ENCODE peak calls at places on chromosomes 5 and 9, in ten cellular contexts. One of them, this sample, is unnamed.

GRCh38 chr9:86660146-86660545 is 287.2 kb downstream of the GAS1 start:
- DNase-seq in A549: no peak
- DNase-seq in hepatocyte: no peak
- DNase-seq in thoracic aorta: no peak
- DNase-seq in CD8-positive, alpha-beta T cell: no peak
- DNase-seq in uterus: no peak
- DNase-seq in HCT116: no peak
- DNase-seq in tibial artery: no peak
- DNase-seq in RWPE1: peak
- DNase-seq in K562: no peak
- DNase-seq in this sample: no peak

GRCh38 chr9:135717410-135717809 is 15.4 kb downstream of the KCNT1 start:
- DNase-seq in A549: no peak
- DNase-seq in hepatocyte: no peak
- DNase-seq in thoracic aorta: no peak
- DNase-seq in CD8-positive, alpha-beta T cell: no peak
- DNase-seq in uterus: no peak
- DNase-seq in HCT116: no peak
- DNase-seq in tibial artery: no peak
- DNase-seq in RWPE1: no peak
- DNase-seq in K562: no peak
- DNase-seq in this sample: no peak

GRCh38 chr5:139638090-139638735 is 9.9 kb upstream of the CXXC5 start:
- DNase-seq in A549: no peak
- DNase-seq in hepatocyte: peak
- DNase-seq in thoracic aorta: peak
- DNase-seq in CD8-positive, alpha-beta T cell: peak
- DNase-seq in uterus: peak
- DNase-seq in HCT116: no peak
- DNase-seq in tibial artery: peak
- DNase-seq in RWPE1: no peak
- DNase-seq in K562: peak
- DNase-seq in this sample: peak

GRCh38 chr5:3026651-3027050 is 275.2 kb upstream of the IRX2 start:
- DNase-seq in A549: no peak
- DNase-seq in hepatocyte: no peak
- DNase-seq in thoracic aorta: no peak
- DNase-seq in CD8-positive, alpha-beta T cell: peak
- DNase-seq in uterus: no peak
- DNase-seq in HCT116: no peak
- DNase-seq in tibial artery: no peak
- DNase-seq in RWPE1: no peak
- DNase-seq in K562: no peak
- DNase-seq in this sample: no peak

GRCh38 chr9:123338710-123339665 is 17.0 kb upstream of the CRB2 start:
- DNase-seq in A549: no peak
- DNase-seq in hepatocyte: no peak
- DNase-seq in thoracic aorta: no peak
- DNase-seq in CD8-positive, alpha-beta T cell: peak
- DNase-seq in uterus: no peak
- DNase-seq in HCT116: no peak
- DNase-seq in tibial artery: no peak
- DNase-seq in RWPE1: no peak
- DNase-seq in K562: peak
- DNase-seq in this sample: no peak

GRCh38 chr5:175698401-175699115 is 40.7 kb downstream of the HRH2 start:
- DNase-seq in A549: no peak
- DNase-seq in hepatocyte: no peak
- DNase-seq in thoracic aorta: no peak
- DNase-seq in CD8-positive, alpha-beta T cell: no peak
- DNase-seq in uterus: no peak
- DNase-seq in HCT116: no peak
- DNase-seq in tibial artery: no peak
- DNase-seq in RWPE1: no peak
- DNase-seq in K562: no peak
- DNase-seq in this sample: no peak

GRCh38 chr5:33166971-33167370 is 273.8 kb upstream of the TARS1 start:
- DNase-seq in A549: no peak
- DNase-seq in hepatocyte: no peak
- DNase-seq in thoracic aorta: no peak
- DNase-seq in CD8-positive, alpha-beta T cell: no peak
- DNase-seq in uterus: no peak
- DNase-seq in HCT116: no peak
- DNase-seq in tibial artery: no peak
- DNase-seq in RWPE1: no peak
- DNase-seq in K562: no peak
- DNase-seq in this sample: no peak

GRCh38 chr5:67516959-67517358 is 320.4 kb upstream of the CD180 start:
- DNase-seq in A549: peak
- DNase-seq in hepatocyte: no peak
- DNase-seq in thoracic aorta: no peak
- DNase-seq in CD8-positive, alpha-beta T cell: no peak
- DNase-seq in uterus: no peak
- DNase-seq in HCT116: no peak
- DNase-seq in tibial artery: no peak
- DNase-seq in RWPE1: peak
- DNase-seq in K562: no peak
- DNase-seq in this sample: no peak

GRCh38 chr5:68189613-68190012 is 25.9 kb upstream of the PIK3R1 start:
- DNase-seq in A549: no peak
- DNase-seq in hepatocyte: no peak
- DNase-seq in thoracic aorta: no peak
- DNase-seq in CD8-positive, alpha-beta T cell: no peak
- DNase-seq in uterus: no peak
- DNase-seq in HCT116: no peak
- DNase-seq in tibial artery: no peak
- DNase-seq in RWPE1: no peak
- DNase-seq in K562: no peak
- DNase-seq in this sample: no peak

GRCh38 chr9:133524146-133524545 is 613 bp downstream of the MYMK start:
- DNase-seq in A549: no peak
- DNase-seq in hepatocyte: no peak
- DNase-seq in thoracic aorta: no peak
- DNase-seq in CD8-positive, alpha-beta T cell: no peak
- DNase-seq in uterus: no peak
- DNase-seq in HCT116: no peak
- DNase-seq in tibial artery: no peak
- DNase-seq in RWPE1: no peak
- DNase-seq in K562: no peak
- DNase-seq in this sample: no peak

GRCh38 chr5:137503456-137503855 is 4.3 kb upstream of the SPOCK1 start:
- DNase-seq in A549: no peak
- DNase-seq in hepatocyte: no peak
- DNase-seq in thoracic aorta: no peak
- DNase-seq in CD8-positive, alpha-beta T cell: no peak
- DNase-seq in uterus: no peak
- DNase-seq in HCT116: no peak
- DNase-seq in tibial artery: no peak
- DNase-seq in RWPE1: no peak
- DNase-seq in K562: no peak
- DNase-seq in this sample: no peak

GRCh38 chr5:38831909-38832308 is 13.9 kb upstream of the OSMR start:
- DNase-seq in A549: peak
- DNase-seq in hepatocyte: peak
- DNase-seq in thoracic aorta: no peak
- DNase-seq in CD8-positive, alpha-beta T cell: no peak
- DNase-seq in uterus: no peak
- DNase-seq in HCT116: no peak
- DNase-seq in tibial artery: no peak
- DNase-seq in RWPE1: no peak
- DNase-seq in K562: peak
- DNase-seq in this sample: no peak

GRCh38 chr9:28318515-28318914 is 745.2 kb upstream of the C9orf72 start:
- DNase-seq in A549: no peak
- DNase-seq in hepatocyte: no peak
- DNase-seq in thoracic aorta: no peak
- DNase-seq in CD8-positive, alpha-beta T cell: no peak
- DNase-seq in uterus: no peak
- DNase-seq in HCT116: no peak
- DNase-seq in tibial artery: no peak
- DNase-seq in RWPE1: no peak
- DNase-seq in K562: no peak
- DNase-seq in this sample: peak

GRCh38 chr9:121557581-121558422 is 58.2 kb upstream of the GGTA1 start:
- DNase-seq in A549: peak
- DNase-seq in hepatocyte: peak
- DNase-seq in thoracic aorta: peak
- DNase-seq in CD8-positive, alpha-beta T cell: no peak
- DNase-seq in uterus: peak
- DNase-seq in HCT116: no peak
- DNase-seq in tibial artery: peak
- DNase-seq in RWPE1: peak
- DNase-seq in K562: peak
- DNase-seq in this sample: no peak
- H3K27ac ChIP-seq in A549: peak
- H3K27ac ChIP-seq in hepatocyte: peak
- H3K27ac ChIP-seq in thoracic aorta: peak
- H3K27ac ChIP-seq in CD8-positive, alpha-beta T cell: no peak
- H3K27ac ChIP-seq in uterus: peak
- H3K27ac ChIP-seq in HCT116: peak
- H3K27ac ChIP-seq in tibial artery: peak
- H3K27ac ChIP-seq in RWPE1: peak
- H3K27ac ChIP-seq in K562: no peak
- H3K27ac ChIP-seq in this sample: no peak

DNA sequence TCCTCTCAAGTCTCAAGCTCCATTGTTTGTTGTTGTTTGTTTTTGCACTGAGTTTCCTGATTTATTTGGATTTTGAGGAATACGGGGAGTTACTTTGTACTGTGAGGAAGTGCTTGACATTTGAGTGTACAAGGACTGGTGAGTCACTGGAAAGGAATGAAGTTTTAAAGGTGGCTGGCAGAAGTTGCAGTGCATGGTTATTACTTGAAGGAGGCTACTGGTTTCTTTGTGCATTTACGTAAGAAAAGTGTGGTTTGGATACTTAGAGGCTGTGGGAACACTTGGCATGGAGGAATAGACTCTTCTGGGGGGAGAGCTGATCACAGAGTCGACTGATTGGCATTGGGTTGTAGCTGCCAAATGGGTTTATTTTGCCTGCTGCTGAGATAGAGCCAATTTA is 919.0 kb downstream of the TAF11L14 start:
- DNase-seq in A549: peak
- DNase-seq in hepatocyte: peak
- DNase-seq in thoracic aorta: no peak
- DNase-seq in CD8-positive, alpha-beta T cell: no peak
- DNase-seq in uterus: no peak
- DNase-seq in HCT116: no peak
- DNase-seq in tibial artery: no peak
- DNase-seq in RWPE1: peak
- DNase-seq in K562: no peak
- DNase-seq in this sample: no peak
- H3K27ac ChIP-seq in A549: no peak
- H3K27ac ChIP-seq in hepatocyte: no peak
- H3K27ac ChIP-seq in thoracic aorta: no peak
- H3K27ac ChIP-seq in CD8-positive, alpha-beta T cell: no peak
- H3K27ac ChIP-seq in uterus: no peak
- H3K27ac ChIP-seq in HCT116: no peak
- H3K27ac ChIP-seq in tibial artery: no peak
- H3K27ac ChIP-seq in RWPE1: no peak
- H3K27ac ChIP-seq in K562: no peak
- H3K27ac ChIP-seq in this sample: no peak

GRCh38 chr9:3508078-3508431 is 17.7 kb downstream of the RFX3 start:
- DNase-seq in A549: peak
- DNase-seq in hepatocyte: no peak
- DNase-seq in thoracic aorta: no peak
- DNase-seq in CD8-positive, alpha-beta T cell: no peak
- DNase-seq in uterus: no peak
- DNase-seq in HCT116: no peak
- DNase-seq in tibial artery: no peak
- DNase-seq in RWPE1: no peak
- DNase-seq in K562: no peak
- DNase-seq in this sample: no peak
- H3K27ac ChIP-seq in A549: peak
- H3K27ac ChIP-seq in hepatocyte: no peak
- H3K27ac ChIP-seq in thoracic aorta: no peak
- H3K27ac ChIP-seq in CD8-positive, alpha-beta T cell: no peak
- H3K27ac ChIP-seq in uterus: no peak
- H3K27ac ChIP-seq in HCT116: no peak
- H3K27ac ChIP-seq in tibial artery: peak
- H3K27ac ChIP-seq in RWPE1: no peak
- H3K27ac ChIP-seq in K562: peak
- H3K27ac ChIP-seq in this sample: no peak

GRCh38 chr5:119529811-119530210 is 77.5 kb downstream of the HSD17B4 start:
- DNase-seq in A549: no peak
- DNase-seq in hepatocyte: no peak
- DNase-seq in thoracic aorta: no peak
- DNase-seq in CD8-positive, alpha-beta T cell: no peak
- DNase-seq in uterus: no peak
- DNase-seq in HCT116: no peak
- DNase-seq in tibial artery: no peak
- DNase-seq in RWPE1: no peak
- DNase-seq in K562: no peak
- DNase-seq in this sample: no peak

GRCh38 chr5:119522841-119523240 is 70.5 kb downstream of the HSD17B4 start:
- DNase-seq in A549: no peak
- DNase-seq in hepatocyte: no peak
- DNase-seq in thoracic aorta: no peak
- DNase-seq in CD8-positive, alpha-beta T cell: no peak
- DNase-seq in uterus: no peak
- DNase-seq in HCT116: no peak
- DNase-seq in tibial artery: no peak
- DNase-seq in RWPE1: no peak
- DNase-seq in K562: no peak
- DNase-seq in this sample: no peak

GRCh38 chr5:119532637-119533036 is 80.3 kb downstream of the HSD17B4 start:
- DNase-seq in A549: no peak
- DNase-seq in hepatocyte: no peak
- DNase-seq in thoracic aorta: no peak
- DNase-seq in CD8-positive, alpha-beta T cell: no peak
- DNase-seq in uterus: no peak
- DNase-seq in HCT116: no peak
- DNase-seq in tibial artery: no peak
- DNase-seq in RWPE1: no peak
- DNase-seq in K562: peak
- DNase-seq in this sample: no peak

GRCh38 chr5:119524461-119524860 is 72.2 kb downstream of the HSD17B4 start:
- DNase-seq in A549: no peak
- DNase-seq in hepatocyte: peak
- DNase-seq in thoracic aorta: no peak
- DNase-seq in CD8-positive, alpha-beta T cell: no peak
- DNase-seq in uterus: no peak
- DNase-seq in HCT116: no peak
- DNase-seq in tibial artery: no peak
- DNase-seq in RWPE1: no peak
- DNase-seq in K562: no peak
- DNase-seq in this sample: no peak

DNA sequence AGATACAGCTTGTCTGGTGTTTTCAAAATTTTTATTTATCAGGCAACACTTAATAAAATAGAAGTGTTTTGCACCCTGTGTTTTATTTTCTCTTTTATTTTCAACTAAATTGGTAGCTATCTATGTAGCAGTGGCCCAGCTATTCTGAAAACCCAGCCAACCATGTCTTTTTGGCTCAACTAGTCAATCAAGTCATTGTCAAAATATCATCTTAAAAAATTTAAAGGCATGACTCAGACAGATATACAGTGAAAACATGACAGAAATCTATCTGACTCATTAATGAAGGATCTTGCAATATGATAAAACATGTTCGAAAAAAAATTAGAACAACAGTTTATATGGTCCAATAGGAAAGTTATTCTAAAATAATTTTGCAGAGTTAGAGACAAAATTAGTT is 75.0 kb downstream of the HSD17B4 start:
- DNase-seq in A549: no peak
- DNase-seq in hepatocyte: no peak
- DNase-seq in thoracic aorta: no peak
- DNase-seq in CD8-positive, alpha-beta T cell: no peak
- DNase-seq in uterus: no peak
- DNase-seq in HCT116: no peak
- DNase-seq in tibial artery: no peak
- DNase-seq in RWPE1: peak
- DNase-seq in K562: no peak
- DNase-seq in this sample: no peak
- H3K27ac ChIP-seq in A549: no peak
- H3K27ac ChIP-seq in hepatocyte: no peak
- H3K27ac ChIP-seq in thoracic aorta: no peak
- H3K27ac ChIP-seq in CD8-positive, alpha-beta T cell: no peak
- H3K27ac ChIP-seq in uterus: no peak
- H3K27ac ChIP-seq in HCT116: no peak
- H3K27ac ChIP-seq in tibial artery: no peak
- H3K27ac ChIP-seq in RWPE1: no peak
- H3K27ac ChIP-seq in K562: no peak
- H3K27ac ChIP-seq in this sample: no peak

This sample was measured in substantia nigra.